ENCODE peak calls at places on chromosomes 12 and 14, in five cellular contexts. P is WTC11, E is A549, X is K562, D is HepG2. I is an unnamed sample.

GRCh38 chr14:81450100-81450531 is 50.0 kb upstream of the STON2 start:
- DNase-seq in P (peak; percentile 26), E (no peak), X (no peak), D (no peak), I (no peak)

GRCh38 chr12:2084553-2085296 is 31.9 kb downstream of the CACNA1C start:
- DNase-seq in P (no peak), E (no peak), X (no peak), D (no peak), I (no peak)

GRCh38 chr12:19397534-19397933 is 41.8 kb upstream of the AEBP2 start:
- DNase-seq in P (no peak), E (peak; percentile 29), X (no peak), D (no peak), I (no peak)

GRCh38 chr14:90532826-90533525 is 136.1 kb downstream of the CALM1 start:
- DNase-seq in P (no peak), E (no peak), X (no peak), D (no peak), I (no peak)

GRCh38 chr14:104135121-104135903 is 3.1 kb upstream of the KIF26A start:
- DNase-seq in P (peak; percentile 87), E (peak; percentile 72), X (no peak), D (peak; percentile 4), I (no peak)

GRCh38 chr12:24360907-24361306 is 411.4 kb upstream of the SOX5 start:
- DNase-seq in P (no peak), E (no peak), X (no peak), D (peak; percentile 58), I (peak; percentile 30)

GRCh38 chr12:109963743-109964429 is 32.3 kb downstream of the GIT2 start:
- DNase-seq in P (no peak), E (no peak), X (no peak), D (no peak), I (no peak)

GRCh38 chr12:77113971-77114370 is 48.6 kb upstream of the E2F7 start:
- DNase-seq in P (no peak), E (no peak), X (no peak), D (no peak), I (no peak)

GRCh38 chr12:9868271-9868815 is 811 bp downstream of the CLEC2B start:
- DNase-seq in P (no peak), E (no peak), X (no peak), D (no peak), I (no peak)

GRCh38 chr12:9866786-9867379 is 2.3 kb downstream of the CLEC2B start:
- DNase-seq in P (no peak), E (no peak), X (no peak), D (no peak), I (no peak)

GRCh38 chr12:9868951-9869306 is 225 bp downstream of the CLEC2B start:
- DNase-seq in P (no peak), E (no peak), X (no peak), D (no peak), I (no peak)

GRCh38 chr12:9869307-9870161 is at the start of gene CLEC2B:
- DNase-seq in P (no peak), E (peak; percentile 42), X (no peak), D (no peak), I (peak; percentile 40)

DNA sequence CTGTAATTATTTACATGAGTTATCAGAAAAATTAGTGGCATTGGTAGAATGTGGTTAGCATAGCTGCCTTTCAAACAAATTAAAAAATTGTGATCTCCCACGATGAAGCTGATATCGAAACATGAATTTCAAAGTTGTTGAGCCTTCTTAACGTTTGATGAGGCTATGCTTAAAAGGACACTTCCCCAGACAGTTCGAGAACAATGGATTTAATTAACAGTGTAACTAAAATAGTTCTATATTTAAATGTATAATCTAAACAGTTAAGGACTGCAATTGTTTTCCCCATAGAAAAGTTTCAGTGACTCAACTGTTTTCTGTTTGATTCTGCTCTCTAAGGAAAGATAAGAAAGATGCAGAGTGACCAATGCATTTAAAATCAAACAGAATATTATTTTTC is 1.6 kb downstream of the CLEC2B start:
- DNase-seq in P (no peak), E (no peak), X (no peak), D (no peak), I (no peak)
- TF ChIP-seq ESRRA in P (no peak), E (no peak), X (no peak), D (no peak), I (no peak)

GRCh38 chr12:52042706-52043385 is 8.4 kb upstream of the NR4A1 start:
- DNase-seq in P (no peak), E (no peak), X (no peak), D (no peak), I (no peak)

GRCh38 chr12:52041032-52041431 is 10.2 kb upstream of the NR4A1 start:
- DNase-seq in P (no peak), E (no peak), X (no peak), D (no peak), I (no peak)

GRCh38 chr12:52043386-52044212 is 7.6 kb upstream of the NR4A1 start:
- DNase-seq in P (no peak), E (no peak), X (no peak), D (peak; percentile 52), I (no peak)

GRCh38 chr12:52044284-52044983 is 6.8 kb upstream of the NR4A1 start:
- DNase-seq in P (no peak), E (no peak), X (no peak), D (no peak), I (no peak)

DNA sequence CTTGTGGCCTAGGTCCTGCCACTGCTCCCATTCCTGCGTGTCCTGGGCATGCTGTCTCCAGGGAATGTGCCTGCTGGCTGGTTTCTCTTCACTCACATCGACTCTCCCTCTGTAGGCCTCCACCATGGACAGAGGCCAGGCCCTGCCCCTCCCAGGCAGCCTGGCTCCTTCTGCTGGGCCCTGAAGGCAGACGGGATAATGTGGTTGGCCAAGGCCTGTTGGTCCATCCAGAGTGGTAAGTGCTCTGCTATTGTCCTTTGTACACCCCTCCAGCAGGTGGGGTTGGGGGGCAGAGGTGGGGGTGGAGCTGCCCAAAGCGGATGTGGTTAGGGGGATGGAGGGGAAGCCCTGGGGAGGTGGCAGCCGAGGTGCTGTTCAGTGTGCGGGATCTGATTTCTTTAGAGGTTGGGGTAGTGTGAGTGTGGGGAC is 9.5 kb upstream of the NR4A1 start:
- DNase-seq in P (peak; percentile 42), E (peak; percentile 51), X (peak; percentile 45), D (no peak), I (no peak)
- TF ChIP-seq ESRRA in P (no peak), E (no peak), X (no peak), D (no peak), I (no peak)

GRCh38 chr14:31855262-31855661 is 221.8 kb upstream of the ARHGAP5 start:
- DNase-seq in P (no peak), E (no peak), X (no peak), D (peak; percentile 87), I (no peak)

GRCh38 chr14:31854508-31855075 is 222.5 kb upstream of the ARHGAP5 start:
- DNase-seq in P (no peak), E (no peak), X (no peak), D (no peak), I (no peak)

GRCh38 chr14:31858868-31859267 is 218.2 kb upstream of the ARHGAP5 start:
- DNase-seq in P (no peak), E (peak; percentile 6), X (no peak), D (peak; percentile 58), I (no peak)
- TF ChIP-seq ESRRA in P (no peak), E (no peak), X (no peak), D (no peak), I (no peak)

GRCh38 chr12:63415357-63415756 is 252.9 kb downstream of the DPY19L2 start:
- DNase-seq in P (no peak), E (no peak), X (no peak), D (no peak), I (no peak)

GRCh38 chr12:63420206-63420644 is 248.1 kb downstream of the DPY19L2 start:
- DNase-seq in P (peak; percentile 80), E (peak; percentile 76), X (peak; percentile 67), D (peak; percentile 36), I (peak; percentile 24)

GRCh38 chr12:63416788-63417187 is 251.5 kb downstream of the DPY19L2 start:
- DNase-seq in P (no peak), E (no peak), X (no peak), D (no peak), I (no peak)

GRCh38 chr12:63423839-63424238 is 244.5 kb downstream of the DPY19L2 start:
- DNase-seq in P (no peak), E (no peak), X (no peak), D (no peak), I (no peak)

GRCh38 chr12:63419119-63419518 is 249.2 kb downstream of the DPY19L2 start:
- DNase-seq in P (no peak), E (peak; percentile 24), X (no peak), D (no peak), I (no peak)
- TF ChIP-seq ESRRA in P (no peak), E (no peak), X (no peak), D (no peak), I (no peak)

GRCh38 chr12:122079038-122079531 is 529 bp downstream of the MLXIP start:
- DNase-seq in P (no peak), E (peak; percentile 48), X (no peak), D (no peak), I (no peak)

GRCh38 chr12:122081108-122081696 is 2.6 kb downstream of the MLXIP start:
- DNase-seq in P (no peak), E (no peak), X (no peak), D (no peak), I (no peak)

GRCh38 chr12:122079532-122080081 is 1.1 kb downstream of the MLXIP start:
- DNase-seq in P (no peak), E (no peak), X (no peak), D (no peak), I (no peak)

GRCh38 chr12:122081697-122082221 is 3.2 kb downstream of the MLXIP start:
- DNase-seq in P (no peak), E (no peak), X (no peak), D (no peak), I (peak; percentile 58)

GRCh38 chr12:122080149-122081107 is 1.9 kb downstream of the MLXIP start:
- DNase-seq in P (no peak), E (peak; percentile 40), X (no peak), D (no peak), I (no peak)
- TF ChIP-seq ESRRA in P (no peak), E (no peak), X (no peak), D (no peak), I (no peak)

I was measured in GM12878.